ENCODE peak calls at places on chromosomes 5 and 9, in six cellular contexts. One of them, this sample, is unnamed.

GRCh38 chr9:124286292-124286931 is 28.7 kb downstream of the NEK6 start:
- DNase-seq in IMR-90: peak; percentile 98
- DNase-seq in epithelial cell of prostate: no peak
- DNase-seq in CD8-positive, alpha-beta T cell: no peak
- DNase-seq in CD4-positive, alpha-beta memory T cell: peak; percentile 54
- DNase-seq in endodermal cell: no peak
- DNase-seq in this sample: no peak

GRCh38 chr9:86827893-86828292 is 119.4 kb downstream of the GAS1 start:
- DNase-seq in IMR-90: no peak
- DNase-seq in epithelial cell of prostate: no peak
- DNase-seq in CD8-positive, alpha-beta T cell: no peak
- DNase-seq in CD4-positive, alpha-beta memory T cell: no peak
- DNase-seq in endodermal cell: no peak
- DNase-seq in this sample: no peak

GRCh38 chr5:128519830-128520229 is 18.2 kb downstream of the FBN2 start:
- DNase-seq in IMR-90: no peak
- DNase-seq in epithelial cell of prostate: no peak
- DNase-seq in CD8-positive, alpha-beta T cell: no peak
- DNase-seq in CD4-positive, alpha-beta memory T cell: no peak
- DNase-seq in endodermal cell: no peak
- DNase-seq in this sample: no peak

GRCh38 chr9:128107971-128108783 is 19.4 kb downstream of the PTGES2 start:
- DNase-seq in IMR-90: no peak
- DNase-seq in epithelial cell of prostate: no peak
- DNase-seq in CD8-positive, alpha-beta T cell: no peak
- DNase-seq in CD4-positive, alpha-beta memory T cell: no peak
- DNase-seq in endodermal cell: no peak
- DNase-seq in this sample: no peak

GRCh38 chr5:96834016-96834415 is 26.3 kb upstream of the ERAP1 start:
- DNase-seq in IMR-90: no peak
- DNase-seq in epithelial cell of prostate: no peak
- DNase-seq in CD8-positive, alpha-beta T cell: no peak
- DNase-seq in CD4-positive, alpha-beta memory T cell: no peak
- DNase-seq in endodermal cell: no peak
- DNase-seq in this sample: no peak

GRCh38 chr9:98428452-98428851 is 173.0 kb upstream of the TBC1D2 start:
- DNase-seq in IMR-90: no peak
- DNase-seq in epithelial cell of prostate: no peak
- DNase-seq in CD8-positive, alpha-beta T cell: no peak
- DNase-seq in CD4-positive, alpha-beta memory T cell: no peak
- DNase-seq in endodermal cell: no peak
- DNase-seq in this sample: no peak

GRCh38 chr9:117957267-117957666 is 253.1 kb downstream of the TLR4 start:
- DNase-seq in IMR-90: no peak
- DNase-seq in epithelial cell of prostate: peak; percentile 63
- DNase-seq in CD8-positive, alpha-beta T cell: no peak
- DNase-seq in CD4-positive, alpha-beta memory T cell: no peak
- DNase-seq in endodermal cell: no peak
- DNase-seq in this sample: no peak

GRCh38 chr9:17134396-17134842 is 421 bp upstream of the CNTLN start:
- DNase-seq in IMR-90: peak; percentile 29
- DNase-seq in epithelial cell of prostate: no peak
- DNase-seq in CD8-positive, alpha-beta T cell: no peak
- DNase-seq in CD4-positive, alpha-beta memory T cell: no peak
- DNase-seq in endodermal cell: no peak
- DNase-seq in this sample: no peak

GRCh38 chr9:120854596-120855327 is 12.0 kb upstream of the PSMD5 start:
- DNase-seq in IMR-90: no peak
- DNase-seq in epithelial cell of prostate: no peak
- DNase-seq in CD8-positive, alpha-beta T cell: no peak
- DNase-seq in CD4-positive, alpha-beta memory T cell: no peak
- DNase-seq in endodermal cell: no peak
- DNase-seq in this sample: no peak

GRCh38 chr5:1536298-1537165 is 12.8 kb upstream of the LPCAT1 start:
- DNase-seq in IMR-90: peak; percentile 20
- DNase-seq in epithelial cell of prostate: no peak
- DNase-seq in CD8-positive, alpha-beta T cell: peak; percentile 52
- DNase-seq in CD4-positive, alpha-beta memory T cell: peak; percentile 89
- DNase-seq in endodermal cell: peak; percentile 29
- DNase-seq in this sample: no peak

GRCh38 chr5:150180241-150181027 is 9.4 kb upstream of the SLC6A7 start:
- DNase-seq in IMR-90: peak; percentile 12
- DNase-seq in epithelial cell of prostate: no peak
- DNase-seq in CD8-positive, alpha-beta T cell: no peak
- DNase-seq in CD4-positive, alpha-beta memory T cell: no peak
- DNase-seq in endodermal cell: no peak
- DNase-seq in this sample: peak; percentile 76

GRCh38 chr9:117656007-117656406 is 48.2 kb upstream of the TLR4 start:
- DNase-seq in IMR-90: no peak
- DNase-seq in epithelial cell of prostate: no peak
- DNase-seq in CD8-positive, alpha-beta T cell: no peak
- DNase-seq in CD4-positive, alpha-beta memory T cell: no peak
- DNase-seq in endodermal cell: no peak
- DNase-seq in this sample: no peak

GRCh38 chr9:129597355-129598088 is 23.4 kb downstream of the C9orf50 start:
- DNase-seq in IMR-90: peak; percentile 65
- DNase-seq in epithelial cell of prostate: no peak
- DNase-seq in CD8-positive, alpha-beta T cell: no peak
- DNase-seq in CD4-positive, alpha-beta memory T cell: peak; percentile 60
- DNase-seq in endodermal cell: peak; percentile 88
- DNase-seq in this sample: no peak

GRCh38 chr5:8683528-8683927 is 814.6 kb downstream of the MTRR start:
- DNase-seq in IMR-90: no peak
- DNase-seq in epithelial cell of prostate: no peak
- DNase-seq in CD8-positive, alpha-beta T cell: no peak
- DNase-seq in CD4-positive, alpha-beta memory T cell: no peak
- DNase-seq in endodermal cell: no peak
- DNase-seq in this sample: no peak

GRCh38 chr5:132474131-132474723 is 16.3 kb downstream of the IRF1 start:
- DNase-seq in IMR-90: no peak
- DNase-seq in epithelial cell of prostate: no peak
- DNase-seq in CD8-positive, alpha-beta T cell: no peak
- DNase-seq in CD4-positive, alpha-beta memory T cell: peak; percentile 46
- DNase-seq in endodermal cell: no peak
- DNase-seq in this sample: no peak

GRCh38 chr5:168734657-168735344 is 155.6 kb upstream of the PANK3 start:
- DNase-seq in IMR-90: peak; percentile 11
- DNase-seq in epithelial cell of prostate: no peak
- DNase-seq in CD8-positive, alpha-beta T cell: no peak
- DNase-seq in CD4-positive, alpha-beta memory T cell: no peak
- DNase-seq in endodermal cell: no peak
- DNase-seq in this sample: no peak

GRCh38 chr9:14294659-14295058 is 19.3 kb downstream of the NFIB start:
- DNase-seq in IMR-90: no peak
- DNase-seq in epithelial cell of prostate: no peak
- DNase-seq in CD8-positive, alpha-beta T cell: no peak
- DNase-seq in CD4-positive, alpha-beta memory T cell: no peak
- DNase-seq in endodermal cell: no peak
- DNase-seq in this sample: no peak

GRCh38 chr5:103120607-103121200 is 603 bp downstream of the PPIP5K2 start:
- DNase-seq in IMR-90: peak; percentile 6
- DNase-seq in epithelial cell of prostate: no peak
- DNase-seq in CD8-positive, alpha-beta T cell: no peak
- DNase-seq in CD4-positive, alpha-beta memory T cell: no peak
- DNase-seq in endodermal cell: peak; percentile 66
- DNase-seq in this sample: peak; percentile 10

GRCh38 chr5:73256462-73257260 is 83.7 kb downstream of the TMEM174 start:
- DNase-seq in IMR-90: peak; percentile 48
- DNase-seq in epithelial cell of prostate: peak; percentile 69
- DNase-seq in CD8-positive, alpha-beta T cell: no peak
- DNase-seq in CD4-positive, alpha-beta memory T cell: no peak
- DNase-seq in endodermal cell: no peak
- DNase-seq in this sample: no peak

GRCh38 chr9:113219972-113220371 is 1.1 kb downstream of the FKBP15 start:
- DNase-seq in IMR-90: peak; percentile 84
- DNase-seq in epithelial cell of prostate: no peak
- DNase-seq in CD8-positive, alpha-beta T cell: no peak
- DNase-seq in CD4-positive, alpha-beta memory T cell: peak; percentile 44
- DNase-seq in endodermal cell: no peak
- DNase-seq in this sample: no peak

GRCh38 chr5:71830626-71831539 is 111.8 kb downstream of the CARTPT start:
- DNase-seq in IMR-90: peak; percentile 83
- DNase-seq in epithelial cell of prostate: no peak
- DNase-seq in CD8-positive, alpha-beta T cell: no peak
- DNase-seq in CD4-positive, alpha-beta memory T cell: no peak
- DNase-seq in endodermal cell: no peak
- DNase-seq in this sample: peak; percentile 2

GRCh38 chr9:133733074-133733408 is 5.1 kb downstream of the SARDH start:
- DNase-seq in IMR-90: no peak
- DNase-seq in epithelial cell of prostate: no peak
- DNase-seq in CD8-positive, alpha-beta T cell: no peak
- DNase-seq in CD4-positive, alpha-beta memory T cell: no peak
- DNase-seq in endodermal cell: peak; percentile 47
- DNase-seq in this sample: no peak

GRCh38 chr9:95131023-95131943 is 186.2 kb downstream of the FANCC start:
- DNase-seq in IMR-90: peak; percentile 60
- DNase-seq in epithelial cell of prostate: no peak
- DNase-seq in CD8-positive, alpha-beta T cell: peak; percentile 13
- DNase-seq in CD4-positive, alpha-beta memory T cell: no peak
- DNase-seq in endodermal cell: peak; percentile 89
- DNase-seq in this sample: peak; percentile 76

GRCh38 chr5:119088438-119088837 is 17.6 kb downstream of the DMXL1 start:
- DNase-seq in IMR-90: peak; percentile 1
- DNase-seq in epithelial cell of prostate: no peak
- DNase-seq in CD8-positive, alpha-beta T cell: no peak
- DNase-seq in CD4-positive, alpha-beta memory T cell: no peak
- DNase-seq in endodermal cell: no peak
- DNase-seq in this sample: no peak

GRCh38 chr5:133816791-133817190 is 151.6 kb downstream of the C5orf15 start:
- DNase-seq in IMR-90: no peak
- DNase-seq in epithelial cell of prostate: no peak
- DNase-seq in CD8-positive, alpha-beta T cell: no peak
- DNase-seq in CD4-positive, alpha-beta memory T cell: no peak
- DNase-seq in endodermal cell: no peak
- DNase-seq in this sample: no peak

GRCh38 chr9:138104251-138105122 is 226.9 kb downstream of the CACNA1B start:
- DNase-seq in IMR-90: no peak
- DNase-seq in epithelial cell of prostate: no peak
- DNase-seq in CD8-positive, alpha-beta T cell: no peak
- DNase-seq in CD4-positive, alpha-beta memory T cell: no peak
- DNase-seq in endodermal cell: peak; percentile 56
- DNase-seq in this sample: no peak

GRCh38 chr5:370959-371810 is 49.7 kb downstream of the AHRR start:
- DNase-seq in IMR-90: no peak
- DNase-seq in epithelial cell of prostate: no peak
- DNase-seq in CD8-positive, alpha-beta T cell: no peak
- DNase-seq in CD4-positive, alpha-beta memory T cell: no peak
- DNase-seq in endodermal cell: peak; percentile 44
- DNase-seq in this sample: no peak

GRCh38 chr5:132272341-132273210 is 15.1 kb downstream of the PDLIM4 start:
- DNase-seq in IMR-90: peak; percentile 39
- DNase-seq in epithelial cell of prostate: no peak
- DNase-seq in CD8-positive, alpha-beta T cell: peak; percentile 31
- DNase-seq in CD4-positive, alpha-beta memory T cell: peak; percentile 47
- DNase-seq in endodermal cell: peak; percentile 96
- DNase-seq in this sample: no peak

GRCh38 chr9:133643978-133644760 is 8.0 kb downstream of the DBH start:
- DNase-seq in IMR-90: no peak
- DNase-seq in epithelial cell of prostate: no peak
- DNase-seq in CD8-positive, alpha-beta T cell: no peak
- DNase-seq in CD4-positive, alpha-beta memory T cell: no peak
- DNase-seq in endodermal cell: no peak
- DNase-seq in this sample: no peak

GRCh38 chr9:88077071-88077617 is 61.1 kb downstream of the SPATA31C2 start:
- DNase-seq in IMR-90: no peak
- DNase-seq in epithelial cell of prostate: no peak
- DNase-seq in CD8-positive, alpha-beta T cell: no peak
- DNase-seq in CD4-positive, alpha-beta memory T cell: no peak
- DNase-seq in endodermal cell: no peak
- DNase-seq in this sample: no peak

GRCh38 chr5:72760259-72760658 is 56.2 kb upstream of the TNPO1 start:
- DNase-seq in IMR-90: peak; percentile 53
- DNase-seq in epithelial cell of prostate: no peak
- DNase-seq in CD8-positive, alpha-beta T cell: no peak
- DNase-seq in CD4-positive, alpha-beta memory T cell: no peak
- DNase-seq in endodermal cell: no peak
- DNase-seq in this sample: no peak

GRCh38 chr9:21919377-21920362 is 74.5 kb downstream of the CDKN2A start:
- DNase-seq in IMR-90: peak; percentile 88
- DNase-seq in epithelial cell of prostate: no peak
- DNase-seq in CD8-positive, alpha-beta T cell: no peak
- DNase-seq in CD4-positive, alpha-beta memory T cell: peak; percentile 51
- DNase-seq in endodermal cell: no peak
- DNase-seq in this sample: no peak

GRCh38 chr9:4517274-4517673 is 27.0 kb downstream of the SLC1A1 start:
- DNase-seq in IMR-90: peak; percentile 19
- DNase-seq in epithelial cell of prostate: no peak
- DNase-seq in CD8-positive, alpha-beta T cell: no peak
- DNase-seq in CD4-positive, alpha-beta memory T cell: no peak
- DNase-seq in endodermal cell: no peak
- DNase-seq in this sample: no peak

GRCh38 chr5:139293504-139294371 is at the start of gene MATR3:
- DNase-seq in IMR-90: peak; percentile 94
- DNase-seq in epithelial cell of prostate: peak; percentile 73
- DNase-seq in CD8-positive, alpha-beta T cell: peak; percentile 88
- DNase-seq in CD4-positive, alpha-beta memory T cell: peak; percentile 93
- DNase-seq in endodermal cell: peak; percentile 98
- DNase-seq in this sample: peak; percentile 91

GRCh38 chr5:14672082-14672481 is 7.6 kb downstream of the OTULIN start:
- DNase-seq in IMR-90: no peak
- DNase-seq in epithelial cell of prostate: no peak
- DNase-seq in CD8-positive, alpha-beta T cell: no peak
- DNase-seq in CD4-positive, alpha-beta memory T cell: no peak
- DNase-seq in endodermal cell: no peak
- DNase-seq in this sample: no peak
- H3K27ac ChIP-seq in IMR-90: no peak overlapping the region
- H3K27ac ChIP-seq in epithelial cell of prostate: no peak overlapping the region
- H3K27ac ChIP-seq in CD8-positive, alpha-beta T cell: no peak overlapping the region
- H3K27ac ChIP-seq in CD4-positive, alpha-beta memory T cell: peak overlapping the region; percentile 50
- H3K27ac ChIP-seq in endodermal cell: no peak overlapping the region
- H3K27ac ChIP-seq in this sample: no peak overlapping the region

GRCh38 chr5:2626572-2626971 is 124.9 kb downstream of the IRX2 start:
- DNase-seq in IMR-90: no peak
- DNase-seq in epithelial cell of prostate: no peak
- DNase-seq in CD8-positive, alpha-beta T cell: no peak
- DNase-seq in CD4-positive, alpha-beta memory T cell: no peak
- DNase-seq in endodermal cell: no peak
- DNase-seq in this sample: no peak
- H3K27ac ChIP-seq in IMR-90: no peak overlapping the region
- H3K27ac ChIP-seq in epithelial cell of prostate: no peak overlapping the region
- H3K27ac ChIP-seq in CD8-positive, alpha-beta T cell: no peak overlapping the region
- H3K27ac ChIP-seq in CD4-positive, alpha-beta memory T cell: no peak overlapping the region
- H3K27ac ChIP-seq in endodermal cell: no peak overlapping the region
- H3K27ac ChIP-seq in this sample: no peak overlapping the region

GRCh38 chr5:149134778-149135169 is 6.5 kb upstream of the ABLIM3 start:
- DNase-seq in IMR-90: no peak
- DNase-seq in epithelial cell of prostate: no peak
- DNase-seq in CD8-positive, alpha-beta T cell: no peak
- DNase-seq in CD4-positive, alpha-beta memory T cell: no peak
- DNase-seq in endodermal cell: no peak
- DNase-seq in this sample: no peak
- H3K27ac ChIP-seq in IMR-90: no peak overlapping the region
- H3K27ac ChIP-seq in epithelial cell of prostate: peak overlapping the region; percentile 97
- H3K27ac ChIP-seq in CD8-positive, alpha-beta T cell: no peak overlapping the region
- H3K27ac ChIP-seq in CD4-positive, alpha-beta memory T cell: no peak overlapping the region
- H3K27ac ChIP-seq in endodermal cell: no peak overlapping the region
- H3K27ac ChIP-seq in this sample: no peak overlapping the region

GRCh38 chr9:91884153-91884552 is 65.9 kb downstream of the ROR2 start:
- DNase-seq in IMR-90: no peak
- DNase-seq in epithelial cell of prostate: no peak
- DNase-seq in CD8-positive, alpha-beta T cell: no peak
- DNase-seq in CD4-positive, alpha-beta memory T cell: no peak
- DNase-seq in endodermal cell: peak; percentile 36
- DNase-seq in this sample: no peak
- H3K27ac ChIP-seq in IMR-90: no peak overlapping the region
- H3K27ac ChIP-seq in epithelial cell of prostate: no peak overlapping the region
- H3K27ac ChIP-seq in CD8-positive, alpha-beta T cell: no peak overlapping the region
- H3K27ac ChIP-seq in CD4-positive, alpha-beta memory T cell: no peak overlapping the region
- H3K27ac ChIP-seq in endodermal cell: no peak overlapping the region
- H3K27ac ChIP-seq in this sample: no peak overlapping the region

GRCh38 chr5:179906795-179907569 is 715 bp downstream of the TBC1D9B start:
- DNase-seq in IMR-90: peak; percentile 7
- DNase-seq in epithelial cell of prostate: no peak
- DNase-seq in CD8-positive, alpha-beta T cell: no peak
- DNase-seq in CD4-positive, alpha-beta memory T cell: peak; percentile 39
- DNase-seq in endodermal cell: peak; percentile 73
- DNase-seq in this sample: no peak
- H3K27ac ChIP-seq in IMR-90: peak overlapping the region; percentile 59
- H3K27ac ChIP-seq in epithelial cell of prostate: peak overlapping the region; percentile 68
- H3K27ac ChIP-seq in CD8-positive, alpha-beta T cell: no peak overlapping the region
- H3K27ac ChIP-seq in CD4-positive, alpha-beta memory T cell: peak overlapping the region; percentile 54
- H3K27ac ChIP-seq in endodermal cell: no peak overlapping the region
- H3K27ac ChIP-seq in this sample: no peak overlapping the region